ENCODE peak calls at places on chromosomes 16 and 17, in ten cellular contexts. E, Y, N, F, P, J, V, X, W and Z are unnamed samples.

GRCh38 chr16:75250809-75251279 is 580 bp downstream of the BCAR1 start:
- DNase-seq in E (no peak), Y (no peak), N (no peak), F (peak), P (no peak), J (no peak), V (no peak), X (no peak), W (no peak), Z (peak)

GRCh38 chr17:8776861-8777260 is 18.5 kb upstream of the SPDYE4 start:
- DNase-seq in E (no peak), Y (no peak), N (no peak), F (no peak), P (no peak), J (no peak), V (no peak), X (no peak), W (no peak), Z (no peak)

GRCh38 chr16:49463529-49463928 is 89.9 kb downstream of the C16orf78 start:
- DNase-seq in E (no peak), Y (peak), N (no peak), F (peak), P (peak), J (peak), V (no peak), X (peak), W (peak), Z (peak)

GRCh38 chr16:22684282-22685161 is 129.4 kb upstream of the HS3ST2 start:
- DNase-seq in E (peak), Y (peak), N (no peak), F (no peak), P (no peak), J (no peak), V (no peak), X (no peak), W (no peak), Z (no peak)

GRCh38 chr17:12422632-12423031 is 243.1 kb upstream of the MYOCD start:
- DNase-seq in E (no peak), Y (no peak), N (no peak), F (peak), P (no peak), J (no peak), V (no peak), X (no peak), W (no peak), Z (no peak)

GRCh38 chr17:19546289-19547065 is 12.8 kb downstream of the SLC47A1 start:
- DNase-seq in E (no peak), Y (no peak), N (no peak), F (peak), P (no peak), J (no peak), V (peak), X (no peak), W (no peak), Z (no peak)

GRCh38 chr17:71634376-71634775 is 486.4 kb upstream of the SOX9 start:
- DNase-seq in E (no peak), Y (no peak), N (no peak), F (no peak), P (no peak), J (no peak), V (no peak), X (no peak), W (no peak), Z (no peak)

GRCh38 chr16:22787456-22788189 is 26.3 kb upstream of the HS3ST2 start:
- DNase-seq in E (peak), Y (peak), N (peak), F (peak), P (no peak), J (no peak), V (no peak), X (no peak), W (no peak), Z (no peak)

GRCh38 chr17:70863436-70864248 is 694.3 kb downstream of the KCNJ2 start:
- DNase-seq in E (peak), Y (no peak), N (no peak), F (peak), P (no peak), J (no peak), V (no peak), X (no peak), W (peak), Z (no peak)

GRCh38 chr16:12350945-12351344 is 374.4 kb downstream of the SNX29 start:
- DNase-seq in E (no peak), Y (no peak), N (no peak), F (no peak), P (no peak), J (no peak), V (peak), X (no peak), W (no peak), Z (peak)

GRCh38 chr17:73424571-73424970 is 112.8 kb upstream of the CDC42EP4 start:
- DNase-seq in E (no peak), Y (no peak), N (no peak), F (no peak), P (no peak), J (no peak), V (no peak), X (no peak), W (no peak), Z (no peak)

GRCh38 chr17:68205251-68205807 is 42.5 kb upstream of the AMZ2 start:
- DNase-seq in E (peak), Y (peak), N (peak), F (peak), P (peak), J (peak), V (peak), X (no peak), W (peak), Z (peak)

GRCh38 chr17:44061446-44061845 is 5.0 kb downstream of the LSM12 start:
- DNase-seq in E (no peak), Y (no peak), N (no peak), F (no peak), P (no peak), J (no peak), V (peak), X (no peak), W (no peak), Z (no peak)

GRCh38 chr17:58312021-58312630 is 16.5 kb downstream of the TSPOAP1 start:
- DNase-seq in E (no peak), Y (no peak), N (no peak), F (no peak), P (no peak), J (no peak), V (no peak), X (no peak), W (no peak), Z (peak)

GRCh38 chr17:30926516-30926915 is 4.8 kb downstream of the ADAP2 start:
- DNase-seq in E (peak), Y (no peak), N (no peak), F (no peak), P (no peak), J (no peak), V (no peak), X (no peak), W (no peak), Z (no peak)

GRCh38 chr16:17359778-17360177 is 111.0 kb downstream of the XYLT1 start:
- DNase-seq in E (peak), Y (no peak), N (no peak), F (peak), P (no peak), J (no peak), V (no peak), X (no peak), W (peak), Z (no peak)

GRCh38 chr17:44865231-44865660 is 17.6 kb downstream of the HIGD1B start:
- DNase-seq in E (peak), Y (peak), N (peak), F (peak), P (peak), J (peak), V (peak), X (no peak), W (peak), Z (peak)

DNA sequence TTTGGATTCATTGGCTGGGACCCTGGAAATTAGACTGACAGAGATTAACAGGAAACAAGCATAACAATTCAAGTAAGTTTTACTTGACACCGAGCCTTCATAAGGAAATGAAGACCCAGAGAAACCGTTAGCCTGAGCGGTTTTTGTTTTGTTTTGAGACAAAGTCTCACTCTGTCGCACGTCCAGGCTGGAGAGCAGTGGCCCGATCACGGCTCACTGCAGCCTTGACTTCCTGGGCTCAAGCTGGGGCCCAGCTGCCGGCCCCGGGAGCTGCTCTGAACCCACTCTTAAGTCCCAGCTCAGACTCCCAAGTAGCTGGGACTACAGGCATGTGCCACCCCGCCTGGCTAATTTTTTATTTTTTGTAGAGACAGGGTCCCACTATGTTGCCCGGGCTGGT is 321.3 kb downstream of the SEC14L1 start:
- DNase-seq in E (no peak), Y (no peak), N (no peak), F (no peak), P (no peak), J (no peak), V (no peak), X (peak), W (no peak), Z (no peak)
- H3K4me3 ChIP-seq in E (no peak), Y (no peak), N (no peak), F (no peak), P (peak), J (no peak), V (no peak), X (peak), W (no peak), Z (no peak)

GRCh38 chr16:725463-726187 is 618 bp downstream of the CCDC78 start:
- DNase-seq in E (no peak), Y (no peak), N (no peak), F (no peak), P (no peak), J (no peak), V (no peak), X (no peak), W (no peak), Z (no peak)

GRCh38 chr16:722835-723633 is 2.1 kb downstream of the ANTKMT start:
- DNase-seq in E (no peak), Y (no peak), N (no peak), F (no peak), P (no peak), J (no peak), V (no peak), X (no peak), W (no peak), Z (no peak)

GRCh38 chr16:723695-724094 is 2.5 kb downstream of the CCDC78 start:
- DNase-seq in E (no peak), Y (no peak), N (no peak), F (no peak), P (no peak), J (no peak), V (no peak), X (no peak), W (no peak), Z (no peak)

GRCh38 chr16:725041-725376 is 1.2 kb downstream of the CCDC78 start:
- DNase-seq in E (no peak), Y (no peak), N (no peak), F (no peak), P (no peak), J (no peak), V (no peak), X (no peak), W (no peak), Z (no peak)

DNA sequence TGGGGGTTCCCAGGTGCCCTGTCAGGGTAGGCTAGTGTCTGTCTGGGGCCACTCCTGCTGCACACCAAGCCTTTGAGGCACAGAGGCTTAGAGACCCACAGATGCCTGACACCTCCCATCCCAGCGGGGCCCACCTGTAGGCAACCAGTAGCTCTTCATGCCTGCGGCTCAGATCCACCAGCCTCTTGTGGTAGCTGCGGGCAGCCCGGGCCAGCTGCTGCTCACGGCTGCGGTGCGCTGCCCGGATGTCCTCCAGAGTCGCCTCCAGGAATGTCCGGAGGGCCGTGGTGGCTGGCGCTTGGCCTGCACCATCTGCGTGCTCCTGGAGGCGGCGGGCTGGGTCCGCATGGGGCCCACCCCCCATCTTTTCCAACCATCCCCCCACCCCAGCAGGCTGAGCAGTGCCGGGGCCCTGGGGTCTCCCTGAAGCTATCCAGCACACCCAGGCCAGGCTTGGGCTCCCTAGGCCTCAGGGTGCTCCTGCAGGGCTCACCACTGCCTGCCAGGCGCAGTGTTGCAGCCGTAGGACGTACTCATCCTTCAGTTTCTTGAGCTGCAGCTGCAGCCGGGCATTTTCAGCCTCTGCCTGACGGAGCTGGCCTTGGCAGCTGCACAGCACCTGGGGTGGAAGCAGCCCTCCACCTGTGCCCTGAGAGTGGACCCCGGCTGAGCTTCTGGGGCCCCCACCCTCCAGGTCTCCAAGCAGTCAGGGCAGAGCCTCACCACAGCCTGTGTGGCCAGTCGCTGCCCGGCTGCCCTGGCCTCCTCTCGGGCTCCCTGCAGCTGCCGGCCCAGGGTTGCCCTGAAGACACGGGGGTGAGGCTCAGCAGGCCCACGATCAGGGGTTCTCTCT is 1.8 kb downstream of the CCDC78 start:
- DNase-seq in E (no peak), Y (peak), N (no peak), F (no peak), P (no peak), J (no peak), V (no peak), X (no peak), W (no peak), Z (no peak)
- H3K4me3 ChIP-seq in E (no peak), Y (no peak), N (no peak), F (no peak), P (no peak), J (no peak), V (no peak), X (no peak), W (no peak), Z (no peak)

DNA sequence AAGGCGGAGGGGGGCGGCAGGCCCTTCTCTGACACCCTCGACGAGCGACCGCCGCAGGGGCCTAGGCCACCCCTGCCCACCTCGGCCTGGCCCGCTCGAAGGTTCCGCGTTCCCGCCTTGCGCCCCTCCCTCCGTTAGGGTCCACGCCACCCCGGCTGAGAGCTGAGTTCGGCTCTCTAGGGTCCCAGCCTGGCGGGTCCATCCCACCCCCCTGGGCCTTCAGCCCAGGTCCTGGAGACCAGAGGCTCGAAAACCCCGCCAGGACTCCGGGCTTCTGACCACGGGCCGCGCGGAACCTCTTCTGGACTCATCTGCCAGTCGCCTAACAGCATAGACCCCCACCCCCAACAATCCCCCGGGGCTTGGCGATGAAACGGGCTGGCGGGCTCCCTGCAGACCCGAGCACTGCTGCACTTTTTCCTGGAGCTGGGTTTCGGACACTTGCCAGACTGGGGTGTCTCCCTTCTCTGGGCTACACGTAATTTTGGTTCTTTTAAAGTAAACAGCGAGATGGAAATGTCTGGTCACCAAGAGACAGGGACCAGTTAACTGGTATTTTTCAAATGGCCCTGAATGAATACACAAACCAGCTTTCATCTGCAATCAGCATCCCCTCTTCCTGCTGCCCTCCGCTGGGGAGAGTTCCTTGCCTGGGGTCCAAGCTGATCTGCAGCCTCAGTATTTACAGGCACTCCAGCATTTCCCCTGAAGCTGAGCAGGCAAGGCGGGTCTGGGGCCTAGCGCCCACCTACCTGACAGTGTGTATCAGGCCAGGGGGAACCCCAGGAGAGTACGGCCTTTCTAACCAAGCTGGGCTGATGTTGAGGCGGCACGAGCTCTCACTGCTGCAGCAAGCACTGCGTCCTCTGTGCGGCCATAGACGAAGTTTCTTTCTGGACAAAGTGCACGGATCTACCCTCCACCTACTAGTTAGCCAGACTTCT is 597 bp upstream of the TRIM65 start:
- DNase-seq in E (no peak), Y (no peak), N (no peak), F (no peak), P (no peak), J (no peak), V (peak), X (no peak), W (no peak), Z (peak)
- H3K4me3 ChIP-seq in E (peak), Y (peak), N (peak), F (no peak), P (peak), J (no peak), V (no peak), X (peak), W (peak), Z (peak)

DNA sequence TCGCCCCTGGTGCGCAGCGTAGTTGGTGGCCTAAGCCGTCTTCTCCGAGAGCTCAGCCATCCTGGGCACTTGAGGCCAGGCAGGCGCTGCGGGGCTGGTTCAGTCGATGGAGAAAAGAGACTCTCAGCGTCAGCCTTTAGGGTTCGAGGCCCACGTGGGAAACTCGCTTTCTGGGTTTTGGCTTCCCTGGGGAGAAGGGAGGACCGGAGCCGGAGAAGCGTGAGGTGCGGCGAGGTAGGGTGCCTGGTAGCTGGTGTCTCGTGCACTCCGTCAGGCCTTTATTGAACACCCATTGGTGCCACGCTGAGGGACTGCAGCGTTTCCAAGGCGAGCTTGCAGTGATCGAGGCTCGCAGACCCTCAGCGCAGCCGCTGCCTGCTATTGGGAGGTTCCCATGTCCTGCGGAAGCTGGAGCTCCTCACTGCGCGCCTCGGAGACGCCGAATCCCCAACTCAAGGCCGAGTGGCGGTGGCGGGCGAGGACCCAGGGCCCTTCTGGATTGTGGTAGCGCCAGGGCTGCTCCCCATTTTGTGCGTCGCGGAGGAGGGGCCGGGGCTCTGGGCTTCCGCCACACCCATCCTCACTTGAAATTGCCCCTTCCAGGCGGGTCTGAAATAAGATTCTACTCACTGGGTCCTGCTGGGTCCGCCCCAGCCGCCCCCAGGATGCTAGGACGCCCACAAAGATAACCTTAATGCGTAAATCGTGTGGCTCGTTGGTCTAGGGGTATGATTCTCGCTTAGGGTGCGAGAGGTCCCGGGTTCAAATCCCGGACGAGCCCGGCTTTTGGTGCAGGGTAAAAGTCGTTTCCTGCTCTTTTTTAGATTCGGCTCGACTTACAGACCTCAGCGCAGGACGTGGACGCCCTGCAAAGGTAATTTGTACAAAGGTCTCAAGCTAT is 1.2 kb downstream of the OR1F1 start:
- DNase-seq in E (peak), Y (no peak), N (no peak), F (no peak), P (no peak), J (no peak), V (peak), X (no peak), W (no peak), Z (peak)
- H3K4me3 ChIP-seq in E (peak), Y (no peak), N (peak), F (no peak), P (peak), J (peak), V (peak), X (peak), W (no peak), Z (peak)

GRCh38 chr16:85004587-85005205 is 6.6 kb downstream of the ZDHHC7 start:
- DNase-seq in E (peak), Y (no peak), N (no peak), F (no peak), P (no peak), J (no peak), V (peak), X (no peak), W (no peak), Z (peak)

GRCh38 chr16:85002643-85003042 is 8.7 kb downstream of the ZDHHC7 start:
- DNase-seq in E (no peak), Y (no peak), N (no peak), F (peak), P (no peak), J (no peak), V (no peak), X (no peak), W (no peak), Z (no peak)

GRCh38 chr16:85002099-85002541 is 9.2 kb downstream of the ZDHHC7 start:
- DNase-seq in E (no peak), Y (no peak), N (no peak), F (peak), P (no peak), J (no peak), V (no peak), X (no peak), W (no peak), Z (no peak)

GRCh38 chr16:85003723-85004586 is 7.4 kb downstream of the ZDHHC7 start:
- DNase-seq in E (no peak), Y (no peak), N (no peak), F (no peak), P (no peak), J (no peak), V (no peak), X (no peak), W (no peak), Z (no peak)

GRCh38 chr16:85003076-85003475 is 8.3 kb downstream of the ZDHHC7 start:
- DNase-seq in E (no peak), Y (no peak), N (no peak), F (no peak), P (no peak), J (no peak), V (peak), X (no peak), W (no peak), Z (peak)
- H3K4me3 ChIP-seq in E (no peak), Y (no peak), N (no peak), F (no peak), P (no peak), J (no peak), V (no peak), X (no peak), W (no peak), Z (no peak)